ENCODE peak calls at places on chromosomes 1 and 21, in seven cellular contexts. N is fibroblast of lung, T is cardiac fibroblast, O is left ventricle myocardium inferior, K is cardiac muscle cell, P is endothelial cell of umbilical vein, W is colonic mucosa. V is an unnamed sample.
A peak's percentile ranks its signal among the peaks of the same experiment; 100 is the strongest.

GRCh38 chr1:187001198-187001904 is 172.6 kb downstream of the PLA2G4A start:
- DNase-seq in P (peak; percentile 24), N (peak; percentile 85), W (no peak), T (peak; percentile 95), K (no peak), O (no peak), V (no peak)

GRCh38 chr1:32470431-32470830 is 5.6 kb downstream of the ZBTB8B start:
- DNase-seq in P (no peak), K (no peak), O (no peak), T (no peak), W (no peak), N (peak; percentile 25), V (no peak)

GRCh38 chr1:8378981-8379470 is 61.1 kb downstream of the SLC45A1 start:
- DNase-seq in N (peak; percentile 51), K (no peak), P (no peak), T (no peak), O (no peak), W (no peak), V (no peak)

GRCh38 chr21:24899138-24899537 is 708.1 kb downstream of the MRPL39 start:
- DNase-seq in W (no peak), N (no peak), P (no peak), T (no peak), O (no peak), K (no peak), V (no peak)

GRCh38 chr1:208203848-208204609 is 40.2 kb downstream of the PLXNA2 start:
- DNase-seq in O (no peak), K (no peak), N (peak; percentile 36), W (no peak), T (peak; percentile 91), P (peak; percentile 89), V (no peak)

GRCh38 chr1:47978486-47978885 is 18.7 kb downstream of the TRABD2B start:
- DNase-seq in T (no peak), O (no peak), K (no peak), N (peak; percentile 18), P (no peak), W (no peak), V (no peak)

GRCh38 chr1:197200468-197200899 is 54.0 kb upstream of the ASPM start:
- DNase-seq in P (peak; percentile 67), T (peak; percentile 35), K (no peak), O (no peak), W (peak; percentile 32), N (peak; percentile 37), V (peak; percentile 8)

GRCh38 chr1:29592731-29593130 is 356.4 kb downstream of the PTPRU start:
- DNase-seq in O (no peak), W (peak; percentile 6), T (no peak), N (no peak), K (no peak), P (no peak), V (no peak)

GRCh38 chr1:5670590-5671350 is 321.5 kb downstream of the NPHP4 start:
- DNase-seq in W (no peak), O (no peak), K (no peak), P (no peak), N (no peak), T (no peak), V (no peak)

GRCh38 chr21:45080639-45081414 is 6.4 kb downstream of the ADARB1 start:
- DNase-seq in P (no peak), T (peak; percentile 60), N (peak; percentile 48), K (no peak), O (no peak), W (no peak), V (no peak)

GRCh38 chr1:7104053-7104738 is 318.9 kb downstream of the CAMTA1 start:
- DNase-seq in T (no peak), O (no peak), W (no peak), P (no peak), K (peak; percentile 51), N (peak; percentile 2), V (peak; percentile 33)

DNA sequence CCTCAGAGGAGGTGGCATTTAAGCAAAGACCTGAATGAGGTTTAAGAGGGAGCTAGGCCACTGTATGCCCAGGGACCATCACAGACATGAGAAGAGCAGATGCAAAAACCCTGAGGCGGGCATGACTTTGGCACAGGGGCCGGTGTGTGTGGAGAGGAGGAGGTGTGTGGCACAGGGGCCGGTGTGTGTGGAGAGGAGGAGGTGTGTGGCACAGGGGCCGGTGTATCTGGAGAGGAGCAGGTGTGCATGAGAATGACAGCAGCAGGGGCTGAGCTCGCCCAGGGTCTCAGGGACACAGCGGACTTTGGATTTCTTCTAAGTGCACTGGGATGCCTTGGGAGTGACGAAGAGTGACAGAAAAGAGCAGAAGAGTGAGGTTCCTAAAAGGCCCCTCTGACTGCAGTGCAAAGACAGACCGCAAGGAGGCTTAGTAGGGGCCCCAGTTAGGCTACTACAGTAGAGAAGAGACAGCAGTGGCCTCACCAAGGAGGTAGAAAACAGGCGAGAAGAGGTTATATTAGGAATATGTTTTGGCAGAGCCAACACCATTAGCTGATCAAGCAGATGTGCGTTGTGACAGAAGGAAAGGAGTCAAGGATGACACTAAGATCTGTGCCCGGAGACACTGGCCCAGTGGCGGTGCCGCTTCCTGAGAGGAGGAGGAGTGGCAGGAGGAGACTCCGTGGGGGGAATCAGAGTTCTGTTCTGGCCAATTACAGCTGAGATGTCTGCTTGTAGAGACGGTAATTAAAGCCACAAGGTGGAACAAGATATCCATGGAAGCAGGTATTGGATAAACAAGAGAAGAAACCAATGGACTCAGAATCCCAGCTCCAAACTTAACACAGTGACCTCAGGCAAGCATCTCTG is 18.4 kb downstream of the ZBTB17 start:
- DNase-seq in T (no peak), W (no peak), P (no peak), O (no peak), K (peak; percentile 47), N (no peak), V (peak; percentile 55)
- TF ChIP-seq CTCF in T (peak; percentile 44), W (no peak), P (peak; percentile 38), O (peak; percentile 20), K (peak; percentile 47), N (peak; percentile 42), V (peak; percentile 57)

GRCh38 chr1:14598498-14599172 is at the start of gene KAZN:
- DNase-seq in T (no peak), O (peak; percentile 27), P (no peak), W (peak; percentile 18), N (no peak), K (peak; percentile 87), V (peak; percentile 84)
- TF ChIP-seq CTCF in T (no peak), O (no peak), P (no peak), W (no peak), N (no peak), K (no peak), V (no peak)

GRCh38 chr1:88658419-88658818 is 25.7 kb upstream of the PKN2 start:
- DNase-seq in K (no peak), P (no peak), T (no peak), N (no peak), O (no peak), W (no peak), V (no peak)

GRCh38 chr1:88650676-88651418 is 33.2 kb upstream of the PKN2 start:
- DNase-seq in T (peak; percentile 42), K (no peak), N (no peak), O (no peak), W (no peak), P (no peak), V (no peak)

GRCh38 chr1:88659552-88659951 is 24.5 kb upstream of the PKN2 start:
- DNase-seq in K (no peak), T (no peak), W (no peak), P (no peak), O (no peak), N (no peak), V (no peak)

GRCh38 chr1:88655145-88655544 is 28.9 kb upstream of the PKN2 start:
- DNase-seq in K (no peak), O (no peak), N (no peak), T (no peak), P (no peak), W (no peak), V (no peak)

DNA sequence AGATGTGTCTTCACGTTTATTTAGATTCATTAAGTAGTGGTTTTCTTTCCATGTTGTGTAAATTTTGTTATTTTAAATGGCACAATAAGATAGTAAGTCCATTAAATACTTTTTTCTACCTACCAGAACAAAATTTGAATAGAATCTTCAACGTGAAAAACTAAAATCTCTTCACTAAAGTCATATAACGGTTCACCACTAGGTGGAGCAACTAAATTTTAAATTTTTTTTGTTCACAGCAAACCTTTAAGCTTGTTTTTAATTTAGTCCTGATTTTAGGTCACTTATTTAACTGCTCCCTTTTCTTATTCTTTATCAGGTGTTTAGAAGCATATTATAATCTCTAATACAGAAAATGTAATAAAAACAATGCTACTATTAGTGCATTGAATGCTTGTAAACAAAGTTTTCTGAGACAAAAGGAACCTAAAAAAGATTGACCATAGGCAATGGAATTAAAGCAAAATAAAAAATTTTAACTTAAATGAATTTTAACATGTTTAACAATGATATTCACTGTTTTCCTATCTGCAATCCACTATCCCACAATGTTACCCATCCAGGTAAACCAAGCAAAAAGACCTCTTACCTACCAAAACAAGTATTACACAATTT is 28.3 kb upstream of the PKN2 start:
- DNase-seq in T (peak; percentile 64), W (no peak), N (peak; percentile 64), O (no peak), K (peak; percentile 40), P (peak; percentile 56), V (no peak)
- TF ChIP-seq CTCF in T (peak; percentile 44), W (peak; percentile 82), N (peak; percentile 49), O (peak; percentile 77), K (peak; percentile 55), P (peak; percentile 31), V (peak; percentile 78)

DNA sequence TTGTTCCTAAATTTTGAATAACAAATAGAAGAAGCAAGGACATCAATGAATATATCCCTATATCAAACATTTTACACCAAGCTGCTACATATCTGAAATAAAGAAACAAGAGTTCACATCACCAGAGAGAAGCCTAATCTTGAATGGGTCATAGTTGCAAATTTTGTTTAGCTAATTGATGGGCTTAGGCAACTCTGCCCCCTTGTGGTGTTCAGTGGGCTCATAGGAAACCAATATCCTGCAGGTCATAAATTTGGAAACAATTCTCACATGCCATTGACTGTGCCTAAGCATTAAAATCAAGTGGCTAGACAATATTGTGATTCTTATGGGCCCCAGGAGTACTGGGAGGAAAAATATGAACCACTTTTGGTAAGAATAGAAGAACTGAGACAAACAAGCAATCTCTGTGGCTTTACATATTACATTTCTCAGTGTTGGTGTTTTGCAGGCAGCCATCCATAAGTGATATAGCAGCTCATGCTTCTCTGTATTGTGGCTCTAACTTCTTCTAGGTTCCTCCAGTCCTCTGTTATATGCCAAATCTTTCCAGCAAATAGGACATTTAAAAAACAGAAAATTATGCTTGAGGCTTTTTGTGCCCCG is 1262.8 kb upstream of the PRMT6 start:
- DNase-seq in K (peak; percentile 78), P (no peak), O (no peak), W (peak; percentile 35), T (peak; percentile 41), N (peak; percentile 8), V (peak; percentile 69)
- TF ChIP-seq CTCF in K (peak; percentile 34), P (no peak), O (peak; percentile 46), W (peak; percentile 56), T (peak; percentile 45), N (peak; percentile 43), V (peak; percentile 79)

V was measured in nephron progenitor cell.